ENCODE peak calls at places on chromosomes 7 and 10, in five cellular contexts. One of them, this sample, is unnamed.

GRCh38 chr7:28623105-28623730 is 210.9 kb downstream of the CREB5 start:
- DNase-seq in AG09309: no peak
- DNase-seq in tibial nerve: no peak
- DNase-seq in psoas muscle: no peak
- DNase-seq in AG04450: peak
- DNase-seq in this sample: no peak

GRCh38 chr7:123754295-123754871 is 5.6 kb upstream of the WASL start:
- DNase-seq in AG09309: no peak
- DNase-seq in tibial nerve: no peak
- DNase-seq in psoas muscle: no peak
- DNase-seq in AG04450: no peak
- DNase-seq in this sample: no peak

GRCh38 chr10:61047788-61048560 is 104.0 kb upstream of the RHOBTB1 start:
- DNase-seq in AG09309: no peak
- DNase-seq in tibial nerve: no peak
- DNase-seq in psoas muscle: no peak
- DNase-seq in AG04450: no peak
- DNase-seq in this sample: no peak

GRCh38 chr7:47342646-47343045 is 239.3 kb downstream of the TNS3 start:
- DNase-seq in AG09309: no peak
- DNase-seq in tibial nerve: no peak
- DNase-seq in psoas muscle: no peak
- DNase-seq in AG04450: no peak
- DNase-seq in this sample: no peak

GRCh38 chr10:102776779-102777417 is 33.1 kb downstream of the WBP1L start:
- DNase-seq in AG09309: peak
- DNase-seq in tibial nerve: peak
- DNase-seq in psoas muscle: peak
- DNase-seq in AG04450: peak
- DNase-seq in this sample: peak

GRCh38 chr7:101618916-101619315 is 10.2 kb downstream of the MYL10 start:
- DNase-seq in AG09309: no peak
- DNase-seq in tibial nerve: no peak
- DNase-seq in psoas muscle: no peak
- DNase-seq in AG04450: no peak
- DNase-seq in this sample: no peak

GRCh38 chr10:34696423-34696822 is 118.7 kb downstream of the PARD3 start:
- DNase-seq in AG09309: no peak
- DNase-seq in tibial nerve: no peak
- DNase-seq in psoas muscle: no peak
- DNase-seq in AG04450: no peak
- DNase-seq in this sample: no peak

GRCh38 chr7:24722386-24723177 is 34.7 kb downstream of the GSDME start:
- DNase-seq in AG09309: no peak
- DNase-seq in tibial nerve: no peak
- DNase-seq in psoas muscle: no peak
- DNase-seq in AG04450: no peak
- DNase-seq in this sample: no peak

GRCh38 chr10:103678104-103678526 is 177.3 kb downstream of the SH3PXD2A start:
- DNase-seq in AG09309: peak
- DNase-seq in tibial nerve: peak
- DNase-seq in psoas muscle: peak
- DNase-seq in AG04450: peak
- DNase-seq in this sample: peak

GRCh38 chr7:80641548-80641947 is 3.1 kb downstream of the CD36 start:
- DNase-seq in AG09309: no peak
- DNase-seq in tibial nerve: no peak
- DNase-seq in psoas muscle: no peak
- DNase-seq in AG04450: no peak
- DNase-seq in this sample: no peak

GRCh38 chr7:66307591-66308215 is 102.6 kb downstream of the TPST1 start:
- DNase-seq in AG09309: peak
- DNase-seq in tibial nerve: no peak
- DNase-seq in psoas muscle: no peak
- DNase-seq in AG04450: no peak
- DNase-seq in this sample: no peak

GRCh38 chr10:128062837-128063563 is 63.2 kb downstream of the MKI67 start:
- DNase-seq in AG09309: no peak
- DNase-seq in tibial nerve: peak
- DNase-seq in psoas muscle: no peak
- DNase-seq in AG04450: no peak
- DNase-seq in this sample: no peak

GRCh38 chr7:27680610-27681009 is 17.9 kb upstream of the HIBADH start:
- DNase-seq in AG09309: no peak
- DNase-seq in tibial nerve: no peak
- DNase-seq in psoas muscle: no peak
- DNase-seq in AG04450: no peak
- DNase-seq in this sample: no peak

GRCh38 chr10:116270691-116271592 is 2.1 kb downstream of the GFRA1 start:
- DNase-seq in AG09309: no peak
- DNase-seq in tibial nerve: peak
- DNase-seq in psoas muscle: peak
- DNase-seq in AG04450: no peak
- DNase-seq in this sample: no peak
- H3K4me3 ChIP-seq in AG09309: peak
- H3K4me3 ChIP-seq in tibial nerve: peak
- H3K4me3 ChIP-seq in psoas muscle: peak
- H3K4me3 ChIP-seq in AG04450: peak
- H3K4me3 ChIP-seq in this sample: peak

GRCh38 chr10:27223964-27224363 is 16.6 kb downstream of the ACBD5 start:
- DNase-seq in AG09309: no peak
- DNase-seq in tibial nerve: no peak
- DNase-seq in psoas muscle: no peak
- DNase-seq in AG04450: no peak
- DNase-seq in this sample: no peak
- TF ChIP-seq CTCF in AG09309: peak
- TF ChIP-seq CTCF in tibial nerve: peak
- TF ChIP-seq CTCF in psoas muscle: peak
- TF ChIP-seq CTCF in AG04450: peak
- TF ChIP-seq CTCF in this sample: peak

GRCh38 chr7:74027683-74028320 is at the start of gene ELN:
- DNase-seq in AG09309: no peak
- DNase-seq in tibial nerve: peak
- DNase-seq in psoas muscle: peak
- DNase-seq in AG04450: no peak
- DNase-seq in this sample: no peak

GRCh38 chr7:74025146-74025545 is 2.8 kb upstream of the ELN start:
- DNase-seq in AG09309: no peak
- DNase-seq in tibial nerve: no peak
- DNase-seq in psoas muscle: no peak
- DNase-seq in AG04450: no peak
- DNase-seq in this sample: no peak

GRCh38 chr7:74027124-74027682 is 770 bp upstream of the ELN start:
- DNase-seq in AG09309: no peak
- DNase-seq in tibial nerve: no peak
- DNase-seq in psoas muscle: no peak
- DNase-seq in AG04450: no peak
- DNase-seq in this sample: no peak

GRCh38 chr7:74025745-74026144 is 2.2 kb upstream of the ELN start:
- DNase-seq in AG09309: no peak
- DNase-seq in tibial nerve: no peak
- DNase-seq in psoas muscle: peak
- DNase-seq in AG04450: no peak
- DNase-seq in this sample: no peak

GRCh38 chr7:74026406-74027123 is 1.4 kb upstream of the ELN start:
- DNase-seq in AG09309: no peak
- DNase-seq in tibial nerve: peak
- DNase-seq in psoas muscle: peak
- DNase-seq in AG04450: no peak
- DNase-seq in this sample: no peak
- H3K4me3 ChIP-seq in AG09309: no peak
- H3K4me3 ChIP-seq in tibial nerve: no peak
- H3K4me3 ChIP-seq in psoas muscle: no peak
- H3K4me3 ChIP-seq in AG04450: no peak
- H3K4me3 ChIP-seq in this sample: no peak

GRCh38 chr7:33062023-33062781 is at the start of gene NT5C3A:
- DNase-seq in AG09309: no peak
- DNase-seq in tibial nerve: no peak
- DNase-seq in psoas muscle: no peak
- DNase-seq in AG04450: no peak
- DNase-seq in this sample: no peak
- TF ChIP-seq CTCF in AG09309: no peak
- TF ChIP-seq CTCF in tibial nerve: no peak
- TF ChIP-seq CTCF in psoas muscle: no peak
- TF ChIP-seq CTCF in AG04450: no peak
- TF ChIP-seq CTCF in this sample: no peak

GRCh38 chr7:95584752-95585425 is 11.4 kb downstream of the PDK4 start:
- DNase-seq in AG09309: no peak
- DNase-seq in tibial nerve: no peak
- DNase-seq in psoas muscle: no peak
- DNase-seq in AG04450: no peak
- DNase-seq in this sample: no peak

GRCh38 chr7:95585426-95585789 is 10.9 kb downstream of the PDK4 start:
- DNase-seq in AG09309: no peak
- DNase-seq in tibial nerve: no peak
- DNase-seq in psoas muscle: no peak
- DNase-seq in AG04450: no peak
- DNase-seq in this sample: no peak

GRCh38 chr7:95589766-95590165 is 6.5 kb downstream of the PDK4 start:
- DNase-seq in AG09309: no peak
- DNase-seq in tibial nerve: no peak
- DNase-seq in psoas muscle: no peak
- DNase-seq in AG04450: no peak
- DNase-seq in this sample: no peak

GRCh38 chr7:95589031-95589430 is 7.3 kb downstream of the PDK4 start:
- DNase-seq in AG09309: no peak
- DNase-seq in tibial nerve: no peak
- DNase-seq in psoas muscle: no peak
- DNase-seq in AG04450: no peak
- DNase-seq in this sample: no peak

DNA sequence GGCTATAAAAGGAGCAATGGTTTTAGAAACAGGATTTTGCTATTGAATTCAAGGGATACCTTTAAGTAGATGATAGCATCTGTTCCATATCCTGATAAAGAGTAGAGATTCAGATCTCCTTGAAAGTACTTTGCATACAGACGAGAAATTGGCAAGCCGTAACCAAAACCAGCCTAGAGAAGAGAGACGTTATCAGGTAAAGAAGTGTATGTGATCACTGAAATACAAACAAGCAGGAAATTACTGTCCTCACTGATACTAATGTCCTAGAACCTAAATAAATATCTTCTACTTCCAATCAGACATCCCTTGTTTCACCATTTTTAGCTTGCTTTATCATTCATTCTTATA is 9.4 kb downstream of the PDK4 start:
- DNase-seq in AG09309: no peak
- DNase-seq in tibial nerve: no peak
- DNase-seq in psoas muscle: no peak
- DNase-seq in AG04450: no peak
- DNase-seq in this sample: no peak
- H3K4me3 ChIP-seq in AG09309: no peak
- H3K4me3 ChIP-seq in tibial nerve: no peak
- H3K4me3 ChIP-seq in psoas muscle: no peak
- H3K4me3 ChIP-seq in AG04450: no peak
- H3K4me3 ChIP-seq in this sample: no peak

DNA sequence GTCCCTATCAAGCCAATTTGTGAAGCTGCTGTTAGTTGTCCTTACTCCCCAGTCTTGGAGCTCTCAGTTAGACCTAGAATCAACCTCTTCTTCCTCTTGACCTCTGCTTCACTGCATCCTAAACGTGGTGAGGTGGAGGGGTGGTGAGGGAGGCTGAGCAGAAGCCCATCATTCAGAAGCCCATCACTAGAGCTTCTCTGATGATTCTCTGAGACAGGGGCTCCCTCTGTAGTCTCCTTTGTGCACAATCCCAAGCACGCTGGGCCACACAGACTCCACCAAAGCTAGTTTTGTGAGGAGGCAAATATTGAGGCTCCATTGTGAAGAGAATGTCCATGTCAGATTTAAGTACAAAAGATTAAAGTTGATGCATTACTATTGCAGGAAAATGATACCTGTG is 163.8 kb upstream of the PRSS1 start:
- DNase-seq in AG09309: no peak
- DNase-seq in tibial nerve: no peak
- DNase-seq in psoas muscle: no peak
- DNase-seq in AG04450: no peak
- DNase-seq in this sample: no peak
- TF ChIP-seq CTCF in AG09309: peak
- TF ChIP-seq CTCF in tibial nerve: no peak
- TF ChIP-seq CTCF in psoas muscle: no peak
- TF ChIP-seq CTCF in AG04450: peak
- TF ChIP-seq CTCF in this sample: no peak

GRCh38 chr10:3192856-3193635 is 20.5 kb upstream of the PITRM1 start:
- DNase-seq in AG09309: peak
- DNase-seq in tibial nerve: peak
- DNase-seq in psoas muscle: no peak
- DNase-seq in AG04450: peak
- DNase-seq in this sample: no peak
- H3K4me3 ChIP-seq in AG09309: no peak
- H3K4me3 ChIP-seq in tibial nerve: peak
- H3K4me3 ChIP-seq in psoas muscle: peak
- H3K4me3 ChIP-seq in AG04450: peak
- H3K4me3 ChIP-seq in this sample: no peak

GRCh38 chr7:45863715-45864114 is 9.2 kb downstream of the CCDC201 start:
- DNase-seq in AG09309: no peak
- DNase-seq in tibial nerve: no peak
- DNase-seq in psoas muscle: no peak
- DNase-seq in AG04450: no peak
- DNase-seq in this sample: no peak
- TF ChIP-seq CTCF in AG09309: peak
- TF ChIP-seq CTCF in tibial nerve: no peak
- TF ChIP-seq CTCF in psoas muscle: no peak
- TF ChIP-seq CTCF in AG04450: peak
- TF ChIP-seq CTCF in this sample: peak

DNA sequence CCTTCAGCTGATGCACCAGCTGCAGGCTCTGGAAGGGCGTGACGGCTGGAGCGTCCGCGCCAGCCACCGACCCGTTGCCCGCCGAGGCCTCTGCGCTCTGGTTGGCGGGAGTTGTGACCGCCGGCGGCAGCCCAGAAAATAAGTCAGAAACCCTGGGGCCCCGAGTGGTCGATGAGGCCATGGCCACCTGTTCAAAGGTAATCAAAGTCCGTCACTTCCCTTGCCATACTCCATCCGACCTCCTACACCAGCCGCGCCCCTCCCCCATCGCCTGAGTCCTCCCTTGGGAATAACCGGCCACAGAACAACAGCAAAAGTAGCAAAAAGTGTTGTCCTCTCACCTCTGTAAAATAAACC is 406 bp downstream of the PRLHR start:
- DNase-seq in AG09309: no peak
- DNase-seq in tibial nerve: no peak
- DNase-seq in psoas muscle: no peak
- DNase-seq in AG04450: no peak
- DNase-seq in this sample: no peak
- H3K4me3 ChIP-seq in AG09309: no peak
- H3K4me3 ChIP-seq in tibial nerve: no peak
- H3K4me3 ChIP-seq in psoas muscle: no peak
- H3K4me3 ChIP-seq in AG04450: no peak
- H3K4me3 ChIP-seq in this sample: no peak

GRCh38 chr7:156566812-156567549 is 73.6 kb upstream of the RNF32 start:
- DNase-seq in AG09309: no peak
- DNase-seq in tibial nerve: no peak
- DNase-seq in psoas muscle: no peak
- DNase-seq in AG04450: no peak
- DNase-seq in this sample: no peak
- TF ChIP-seq CTCF in AG09309: no peak
- TF ChIP-seq CTCF in tibial nerve: no peak
- TF ChIP-seq CTCF in psoas muscle: no peak
- TF ChIP-seq CTCF in AG04450: no peak
- TF ChIP-seq CTCF in this sample: no peak

This sample was measured in retinal pigment epithelial cell.